ENCODE peak calls at places on chromosomes 12 and 14, in four cellular contexts. R is K562, O is HepG2, F is WTC11. U is an unnamed sample.

GRCh38 chr14:100714205-100714781 is 12.4 kb upstream of the DLK1 start:
- DNase-seq in R (peak; percentile 44), O (no peak), F (no peak), U (no peak)

GRCh38 chr12:19248929-19249602 is 119.5 kb downstream of the PLEKHA5 start:
- DNase-seq in R (no peak), O (no peak), F (no peak), U (no peak)

GRCh38 chr12:100331871-100332270 is 25.0 kb upstream of the SLC17A8 start:
- DNase-seq in R (no peak), O (no peak), F (no peak), U (no peak)

GRCh38 chr14:68492889-68493288 is 300.0 kb downstream of the ZFP36L1 start:
- DNase-seq in R (no peak), O (no peak), F (no peak), U (no peak)

GRCh38 chr12:27940756-27941402 is 31.7 kb downstream of the PTHLH start:
- DNase-seq in R (peak; percentile 60), O (peak; percentile 65), F (peak; percentile 82), U (peak; percentile 65)

GRCh38 chr14:94027566-94028449 is 1.7 kb downstream of the OTUB2 start:
- DNase-seq in R (no peak), O (no peak), F (no peak), U (no peak)

GRCh38 chr14:70442750-70443149 is 9.2 kb upstream of the ADAM21 start:
- DNase-seq in R (no peak), O (no peak), F (no peak), U (no peak)

GRCh38 chr12:96156211-96156610 is 38.0 kb upstream of the ELK3 start:
- DNase-seq in R (no peak), O (no peak), F (no peak), U (no peak)

GRCh38 chr12:54378791-54379400 is 5.6 kb downstream of the ZNF385A start:
- DNase-seq in R (peak; percentile 86), O (peak; percentile 29), F (peak; percentile 80), U (peak; percentile 79)

GRCh38 chr14:78090820-78091219 is 79.4 kb upstream of the NRXN3 start:
- DNase-seq in R (no peak), O (peak; percentile 41), F (no peak), U (no peak)

GRCh38 chr12:115375188-115375991 is 691.4 kb upstream of the TBX3 start:
- DNase-seq in R (no peak), O (peak; percentile 28), F (no peak), U (no peak)

GRCh38 chr12:74169607-74170006 is 368.0 kb upstream of the ATXN7L3B start:
- DNase-seq in R (no peak), O (no peak), F (no peak), U (no peak)

GRCh38 chr14:68278568-68279436 is 459.2 kb downstream of the RAD51B start:
- DNase-seq in R (peak; percentile 15), O (peak; percentile 90), F (no peak), U (no peak)

GRCh38 chr12:64320611-64321010 is 69.9 kb downstream of the C12orf56 start:
- DNase-seq in R (no peak), O (no peak), F (no peak), U (no peak)

GRCh38 chr12:64323476-64324225 is 66.9 kb downstream of the C12orf56 start:
- DNase-seq in R (no peak), O (no peak), F (no peak), U (no peak)

GRCh38 chr12:64323006-64323405 is 67.6 kb downstream of the C12orf56 start:
- DNase-seq in R (no peak), O (no peak), F (no peak), U (no peak)

GRCh38 chr12:64318605-64319004 is 72.0 kb downstream of the C12orf56 start:
- DNase-seq in R (no peak), O (peak; percentile 1), F (peak; percentile 65), U (no peak)
- TF ChIP-seq ELF4 in R (no peak), O (no peak), F (no peak), U (no peak)

GRCh38 chr12:68070957-68071356 is 81.7 kb downstream of the IFNG-AS1 start:
- DNase-seq in R (no peak), O (no peak), F (no peak), U (no peak)
- TF ChIP-seq ELF4 in R (no peak), O (no peak), F (no peak), U (no peak)

DNA sequence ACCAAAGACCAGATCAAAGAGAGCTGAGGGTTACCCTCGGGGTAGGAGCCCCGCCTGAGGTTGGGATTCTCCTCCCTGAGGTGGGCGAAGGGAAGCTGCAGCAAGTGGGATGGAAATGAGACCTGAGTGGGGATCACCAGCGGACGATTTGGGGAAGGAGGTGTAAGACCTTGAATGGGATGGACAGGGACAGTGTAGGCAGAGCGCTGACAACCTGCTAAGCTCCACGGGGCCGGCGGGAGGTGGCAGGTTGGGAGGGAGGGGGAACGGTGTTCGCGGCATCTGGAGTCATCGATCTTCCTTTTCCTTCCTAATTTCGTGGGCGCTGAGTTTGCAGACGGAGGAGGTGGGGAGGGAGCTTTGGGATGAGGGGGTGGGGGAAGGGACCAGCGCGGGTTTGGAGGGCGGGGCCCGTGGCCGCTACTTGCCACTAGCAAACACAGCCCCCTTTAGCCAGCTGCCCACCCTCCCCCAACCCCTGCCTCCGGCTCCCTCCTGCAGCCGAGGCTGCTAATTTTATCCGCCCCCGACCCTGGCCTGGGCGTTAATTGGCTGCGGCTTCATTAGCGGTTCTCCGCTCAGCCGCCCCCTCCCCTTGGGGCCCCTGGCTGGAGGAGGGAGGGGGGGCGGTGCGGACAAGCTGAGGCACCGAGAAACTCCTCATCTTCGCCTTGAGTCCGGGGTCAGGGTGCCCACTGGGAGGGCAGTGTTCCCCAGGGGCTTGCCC is 2.8 kb upstream of the SHMT2 start:
- DNase-seq in R (peak; percentile 54), O (no peak), F (peak; percentile 79), U (no peak)
- TF ChIP-seq ELF4 in R (no peak), O (no peak), F (no peak), U (no peak)

GRCh38 chr12:3000548-3001275 is 41.5 kb downstream of the TEAD4 start:
- DNase-seq in R (peak; percentile 46), O (peak; percentile 9), F (no peak), U (peak; percentile 31)

GRCh38 chr12:2999265-2999841 is 40.2 kb downstream of the TEAD4 start:
- DNase-seq in R (peak; percentile 74), O (no peak), F (peak; percentile 70), U (no peak)

GRCh38 chr12:2998789-2999264 is 39.6 kb downstream of the TEAD4 start:
- DNase-seq in R (peak; percentile 88), O (no peak), F (peak; percentile 68), U (no peak)

GRCh38 chr12:3002636-3003035 is 43.4 kb downstream of the TEAD4 start:
- DNase-seq in R (no peak), O (no peak), F (no peak), U (no peak)

GRCh38 chr12:2997989-2998670 is 38.9 kb downstream of the TEAD4 start:
- DNase-seq in R (no peak), O (no peak), F (no peak), U (no peak)
- TF ChIP-seq ELF4 in R (no peak), O (no peak), F (no peak), U (no peak)

GRCh38 chr14:105899657-105900397 is 373.4 kb downstream of the TMEM121 start:
- DNase-seq in R (peak; percentile 3), O (no peak), F (peak; percentile 1), U (no peak)
- TF ChIP-seq ELF4 in R (no peak), O (no peak), F (no peak), U (no peak)

GRCh38 chr12:64892561-64892960 is 68.1 kb downstream of the TBC1D30 start:
- DNase-seq in R (no peak), O (no peak), F (no peak), U (no peak)

GRCh38 chr12:64893961-64894360 is 69.5 kb downstream of the TBC1D30 start:
- DNase-seq in R (no peak), O (no peak), F (no peak), U (no peak)

GRCh38 chr12:64894827-64895475 is 70.5 kb downstream of the TBC1D30 start:
- DNase-seq in R (no peak), O (no peak), F (no peak), U (no peak)

GRCh38 chr12:64891629-64892028 is 67.2 kb downstream of the TBC1D30 start:
- DNase-seq in R (no peak), O (no peak), F (no peak), U (no peak)

DNA sequence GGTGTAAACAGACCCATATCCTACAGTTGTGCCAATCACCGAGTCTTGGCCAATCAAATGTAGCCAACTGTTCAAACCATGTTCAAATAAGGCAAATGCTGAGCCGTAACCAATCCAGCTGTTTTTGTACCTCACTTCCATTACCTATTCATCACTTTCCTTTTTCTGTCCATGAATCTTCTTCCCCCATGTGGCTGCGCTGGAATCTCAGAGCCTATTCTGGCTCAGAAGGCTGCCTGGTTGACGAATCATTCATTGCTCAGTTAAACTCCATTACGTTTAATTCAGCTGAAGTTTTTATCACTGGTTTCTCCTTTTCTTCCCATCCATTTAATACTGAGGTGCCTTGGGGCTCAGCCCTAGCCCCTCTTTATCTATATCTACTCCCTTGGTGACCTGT is 71.1 kb downstream of the TBC1D30 start:
- DNase-seq in R (no peak), O (no peak), F (no peak), U (no peak)
- TF ChIP-seq ELF4 in R (no peak), O (no peak), F (no peak), U (no peak)

GRCh38 chr14:90720336-90720735 is 95.9 kb downstream of the TTC7B start:
- DNase-seq in R (peak; percentile 61), O (no peak), F (no peak), U (no peak)
- TF ChIP-seq ELF4 in R (no peak), O (no peak), F (no peak), U (no peak)

GRCh38 chr12:47885012-47885501 is 19.7 kb downstream of the VDR start:
- DNase-seq in R (peak; percentile 21), O (no peak), F (no peak), U (no peak)
- TF ChIP-seq ELF4 in R (no peak), O (no peak), F (no peak), U (no peak)

DNA sequence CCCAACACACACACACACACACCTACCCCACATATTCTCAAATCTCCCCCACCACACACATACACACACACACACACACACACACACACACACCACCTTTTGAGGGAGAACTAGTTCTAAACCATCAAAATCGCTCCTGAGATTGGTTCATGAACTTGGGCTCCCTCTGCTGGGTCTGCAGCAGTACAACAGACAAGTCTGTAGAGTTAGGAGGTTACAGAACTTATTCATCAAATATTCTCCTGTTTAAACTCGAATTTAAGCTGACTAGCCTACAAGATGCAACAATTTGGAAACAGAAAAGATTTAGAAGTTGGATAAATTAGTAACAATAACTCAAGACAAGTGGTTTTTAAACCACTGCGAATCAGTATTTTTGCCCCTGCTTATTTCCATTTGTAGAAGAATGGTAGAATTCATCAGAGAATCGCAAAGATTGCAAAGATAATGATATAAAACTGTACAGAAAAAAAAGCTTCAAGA is 136.4 kb upstream of the USP15 start:
- DNase-seq in R (peak; percentile 32), O (peak; percentile 31), F (peak; percentile 68), U (peak; percentile 52)
- TF ChIP-seq ELF4 in R (peak; percentile 49), O (no peak), F (no peak), U (no peak)

U was measured in HEK293T.